ENCODE peak calls at places on chromosomes 12 and 14, in five cellular contexts. B is small intestine, O is neuronal stem cell, H is cardiac muscle cell, M is esophagus muscularis mucosa. G is an unnamed sample.
A peak's percentile ranks its signal among the peaks of the same experiment; 100 is the strongest.

GRCh38 chr14:67416085-67416484 is 4.1 kb upstream of the PLEK2 start:
- DNase-seq in B (no peak), O (no peak), H (no peak), M (no peak), G (no peak)

GRCh38 chr14:87457727-87458126 is 535.3 kb downstream of the GALC start:
- DNase-seq in B (no peak), O (no peak), H (no peak), M (no peak), G (no peak)

GRCh38 chr14:71588028-71588427 is 344.2 kb upstream of the RGS6 start:
- DNase-seq in B (no peak), O (no peak), H (no peak), M (no peak), G (no peak)

GRCh38 chr14:54450535-54450934 is 9.4 kb upstream of the CNIH1 start:
- DNase-seq in B (no peak), O (no peak), H (no peak), M (no peak), G (no peak)

GRCh38 chr12:43795716-43796282 is 10.3 kb downstream of the TWF1 start:
- DNase-seq in B (no peak), O (no peak), H (no peak), M (no peak), G (no peak)

GRCh38 chr14:61934385-61934784 is 172.2 kb downstream of the SNAPC1 start:
- DNase-seq in B (no peak), O (no peak), H (no peak), M (no peak), G (no peak)

GRCh38 chr14:95432152-95433093 is 84.0 kb downstream of the SYNE3 start:
- DNase-seq in B (peak; percentile 29), O (no peak), H (peak; percentile 69), M (no peak), G (no peak)

GRCh38 chr14:102140750-102141145 is 1.1 kb downstream of the WDR20 start:
- DNase-seq in B (no peak), O (no peak), H (no peak), M (no peak), G (no peak)

GRCh38 chr12:3252416-3252815 is 175.2 kb downstream of the TSPAN9 start:
- DNase-seq in B (no peak), O (no peak), H (peak; percentile 61), M (peak; percentile 95), G (no peak)

DNA sequence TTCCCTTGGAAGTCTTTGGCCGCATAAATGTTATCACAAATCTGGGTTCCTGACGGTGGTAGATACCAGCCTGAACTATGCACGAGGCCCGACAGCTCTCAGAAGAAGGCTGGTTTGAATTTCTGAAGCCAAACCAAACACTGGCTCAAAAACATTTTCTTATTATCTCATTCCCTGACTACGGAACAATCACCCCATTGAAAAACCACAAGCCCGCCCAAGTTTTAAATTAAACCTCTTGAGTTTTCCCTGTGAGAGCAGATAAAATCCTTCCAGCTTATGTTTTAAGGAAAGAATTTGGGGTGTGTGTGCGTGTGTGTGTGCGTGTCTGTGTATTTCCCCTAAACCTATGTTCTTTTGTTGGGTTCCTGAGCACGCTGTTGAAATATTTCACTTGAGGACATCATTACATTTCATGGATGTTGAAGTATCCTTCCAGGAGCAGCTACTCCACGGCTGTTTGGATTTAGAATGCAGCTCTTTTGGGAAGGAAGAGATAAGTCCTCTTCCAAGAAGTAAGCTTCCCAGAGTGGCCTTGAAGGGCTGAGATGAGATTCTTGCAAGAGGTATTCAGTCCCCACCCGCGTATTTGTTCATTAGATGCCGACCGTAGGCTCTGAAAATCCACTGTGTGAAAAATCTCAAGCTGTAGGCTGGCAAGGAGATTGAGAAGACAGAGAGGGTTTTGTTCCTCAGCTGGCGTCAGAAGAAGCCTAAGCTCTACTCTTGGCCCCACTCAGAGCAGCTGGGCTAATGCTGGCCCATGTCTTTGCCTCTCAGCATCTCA is 131.0 kb upstream of the NCOR2 start:
- DNase-seq in B (no peak), O (no peak), H (no peak), M (no peak), G (no peak)
- H3K27me3 ChIP-seq in B (no peaks in the 10 kb centered on the region), O (no peaks in the 10 kb centered on the region), H (no peaks in the 10 kb centered on the region), M (no peaks in the 10 kb centered on the region), G (peaks cover 5% of the 10 kb centered on the region)

GRCh38 chr14:58947156-58947555 is 241.3 kb upstream of the DAAM1 start:
- DNase-seq in B (no peak), O (no peak), H (no peak), M (no peak), G (no peak)

GRCh38 chr14:58941666-58942065 is 246.8 kb upstream of the DAAM1 start:
- DNase-seq in B (no peak), O (no peak), H (no peak), M (no peak), G (no peak)

GRCh38 chr14:58942516-58942915 is 246.0 kb upstream of the DAAM1 start:
- DNase-seq in B (no peak), O (no peak), H (peak; percentile 52), M (no peak), G (no peak)

GRCh38 chr14:58944957-58945356 is 243.5 kb upstream of the DAAM1 start:
- DNase-seq in B (peak; percentile 13), O (no peak), H (no peak), M (no peak), G (no peak)

DNA sequence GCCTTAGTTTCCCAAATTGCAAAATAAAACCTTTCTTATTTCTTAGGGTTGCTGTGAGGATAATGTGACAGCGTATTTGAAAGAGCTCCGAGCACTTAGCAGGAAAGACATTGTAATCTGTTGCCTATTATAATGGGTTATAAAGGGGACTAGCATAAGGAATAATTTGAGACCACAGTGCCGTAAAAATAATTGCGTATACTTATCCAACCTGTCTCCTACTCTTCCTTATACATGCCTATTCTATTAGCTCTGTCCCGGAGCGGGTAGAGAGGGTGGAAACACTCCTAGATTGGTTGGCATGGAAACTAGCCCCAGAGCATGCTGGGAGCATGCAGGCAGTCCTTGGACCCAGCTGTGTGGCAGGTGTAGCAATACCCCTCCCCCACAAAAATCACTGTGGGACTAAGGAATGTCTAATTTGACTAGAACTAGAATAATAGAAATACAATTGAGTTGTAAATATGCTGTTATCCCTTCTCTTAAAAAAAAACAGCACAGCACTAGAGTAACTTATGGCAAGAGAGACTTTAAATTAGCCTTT is 244.2 kb upstream of the DAAM1 start:
- DNase-seq in B (peak; percentile 62), O (no peak), H (peak; percentile 45), M (no peak), G (no peak)
- H3K4me1 ChIP-seq in B (no peaks in the 10 kb centered on the region), O (peaks cover 9% of the 10 kb centered on the region), H (peaks cover 29% of the 10 kb centered on the region), M (no peaks in the 10 kb centered on the region), G (no peaks in the 10 kb centered on the region)

GRCh38 chr12:98074286-98074685 is 441.1 kb upstream of the TMPO start:
- DNase-seq in B (no peak), O (no peak), H (no peak), M (no peak), G (no peak)
- H3K27ac ChIP-seq in B (no peak overlapping the region), O (no peak overlapping the region), H (no peak overlapping the region), M (no peak overlapping the region), G (no peak overlapping the region)

DNA sequence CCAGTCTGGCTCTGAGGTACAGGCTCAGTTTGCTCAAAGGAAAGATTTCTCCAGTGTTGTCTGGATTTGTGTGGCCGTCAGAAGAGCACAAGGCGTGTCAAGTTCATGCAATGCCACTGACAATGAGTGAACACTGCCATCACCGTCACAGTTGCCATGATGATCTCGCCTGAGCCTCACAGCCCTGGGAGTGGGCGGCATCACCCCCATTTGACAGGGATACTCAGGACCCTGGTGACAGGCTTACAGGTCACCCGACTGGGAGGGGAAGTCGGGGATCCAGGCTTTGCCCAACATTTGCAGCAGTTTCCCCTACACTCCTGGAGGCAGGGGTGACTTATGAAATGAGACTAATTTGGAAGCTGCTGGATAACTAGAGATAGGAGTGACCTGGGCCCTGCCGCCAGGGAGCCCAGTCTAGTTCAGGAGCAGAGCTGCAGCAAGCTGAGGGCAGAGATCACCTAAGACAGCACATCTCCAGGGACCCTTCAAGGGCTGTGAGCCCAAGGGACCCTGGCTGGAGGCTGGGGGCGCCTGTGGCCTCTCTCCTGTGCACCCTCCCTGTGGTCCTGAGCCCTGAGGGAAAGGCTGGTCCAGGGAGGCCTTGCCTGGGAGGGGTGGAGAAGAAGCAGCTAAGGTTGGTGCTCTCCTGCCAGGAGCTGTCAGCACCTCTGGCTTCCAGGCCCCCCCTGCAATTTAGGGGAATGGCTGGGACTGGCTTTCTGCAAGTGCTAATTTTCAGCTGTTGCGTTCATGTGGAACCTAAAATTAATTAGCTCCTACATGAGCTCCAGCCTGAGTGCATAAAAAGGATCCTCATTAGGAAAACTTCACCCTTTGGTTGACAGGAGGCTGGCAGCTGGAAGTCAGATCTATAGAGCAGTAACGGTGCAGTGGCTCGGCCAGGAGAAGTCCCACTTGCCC is 32.4 kb upstream of the BEGAIN start:
- DNase-seq in B (no peak), O (no peak), H (no peak), M (no peak), G (no peak)
- H3K27me3 ChIP-seq in B (no peaks in the 10 kb centered on the region), O (no peaks in the 10 kb centered on the region), H (no peaks in the 10 kb centered on the region), M (no peaks in the 10 kb centered on the region), G (no peaks in the 10 kb centered on the region)

DNA sequence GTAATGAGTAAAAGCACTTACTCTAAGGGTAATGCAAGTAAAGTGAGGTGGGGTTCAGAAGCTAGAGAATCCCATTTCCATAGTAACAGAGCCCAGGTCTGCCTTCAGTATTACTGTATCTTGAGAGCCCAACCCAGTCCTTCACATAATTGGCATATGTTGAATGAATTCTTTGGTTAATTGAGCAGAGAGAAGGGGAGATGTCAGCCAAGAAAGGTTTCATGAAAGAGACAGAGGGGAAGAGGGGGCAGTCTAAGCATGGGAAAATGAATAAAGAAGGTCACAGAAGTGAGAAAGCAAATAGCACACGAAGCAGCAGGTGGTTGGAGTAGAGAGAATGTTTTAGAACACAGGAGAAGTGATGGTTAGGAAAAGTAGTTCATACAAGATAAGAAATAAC is 371.1 kb downstream of the SEC23A start:
- DNase-seq in B (no peak), O (no peak), H (no peak), M (no peak), G (no peak)
- H3K4me1 ChIP-seq in B (no peaks in the 10 kb centered on the region), O (no peaks in the 10 kb centered on the region), H (no peaks in the 10 kb centered on the region), M (no peaks in the 10 kb centered on the region), G (no peaks in the 10 kb centered on the region)

DNA sequence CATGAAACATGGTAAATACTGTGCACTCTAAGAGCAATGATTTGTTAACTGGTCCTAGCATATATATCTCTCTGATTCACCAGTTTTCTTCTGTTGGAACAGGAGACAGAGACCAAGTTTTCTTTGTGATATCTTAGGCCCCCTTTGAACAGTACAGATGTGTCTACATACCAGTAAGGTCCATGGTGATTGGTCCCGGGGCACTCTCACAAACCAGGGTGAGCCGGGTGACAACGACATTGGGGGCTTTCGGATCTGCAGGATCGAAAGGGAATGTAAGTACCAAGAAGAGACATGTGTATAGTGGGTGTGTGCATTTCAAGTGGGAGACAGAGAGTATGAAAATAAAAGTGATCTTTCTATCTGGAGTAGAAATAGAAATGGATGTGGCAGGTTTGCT is 11.3 kb upstream of the ERP27 start:
- DNase-seq in B (no peak), O (no peak), H (no peak), M (no peak), G (no peak)
- H3K27ac ChIP-seq in B (no peak overlapping the region), O (no peak overlapping the region), H (peak overlapping the region; percentile 68), M (peak overlapping the region; percentile 82), G (no peak overlapping the region)